ENCODE peak calls at places on chromosomes 7 and 10, in six cellular contexts. F, V, T, W, I and G are unnamed samples.

GRCh38 chr10:93695720-93696119 is 6.7 kb downstream of the FRA10AC1 start:
- DNase-seq in T (no peak), W (no peak), I (peak), F (no peak), V (no peak), G (no peak)

GRCh38 chr7:127824682-127825081 is 172.7 kb downstream of the SND1 start:
- DNase-seq in T (peak), I (no peak), F (no peak), W (no peak), V (no peak), G (no peak)

GRCh38 chr10:78552261-78552811 is 516.4 kb upstream of the ZMIZ1 start:
- DNase-seq in W (no peak), V (no peak), I (no peak), T (no peak), F (no peak), G (no peak)

GRCh38 chr10:132374176-132374575 is 22.8 kb upstream of the PWWP2B start:
- DNase-seq in I (no peak), T (no peak), V (no peak), W (no peak), F (no peak), G (no peak)

GRCh38 chr7:55309040-55309991 is 55.8 kb upstream of the LANCL2 start:
- DNase-seq in T (no peak), V (no peak), F (no peak), I (no peak), W (no peak), G (no peak)

GRCh38 chr10:120587061-120587460 is 130.0 kb downstream of the PLPP4 start:
- DNase-seq in F (no peak), I (no peak), T (no peak), W (no peak), V (no peak), G (no peak)

GRCh38 chr7:2498708-2499107 is 20.9 kb upstream of the LFNG start:
- DNase-seq in W (no peak), I (no peak), V (no peak), F (no peak), T (no peak), G (no peak)

GRCh38 chr10:43702213-43702935 is 53.7 kb upstream of the ZNF32 start:
- DNase-seq in V (no peak), W (peak), F (no peak), T (no peak), I (no peak), G (no peak)

GRCh38 chr7:111083423-111083822 is 7.5 kb upstream of the LRRN3 start:
- DNase-seq in I (no peak), W (no peak), F (no peak), T (peak), V (no peak), G (no peak)

GRCh38 chr7:142002179-142002578 is 6.5 kb downstream of the MGAM start:
- DNase-seq in W (no peak), T (no peak), F (no peak), V (no peak), I (no peak), G (no peak)

GRCh38 chr10:79074732-79075131 is 6.0 kb downstream of the ZMIZ1 start:
- DNase-seq in T (no peak), W (no peak), F (no peak), I (peak), V (no peak), G (no peak)

GRCh38 chr10:23818484-23818883 is 379.6 kb downstream of the OTUD1 start:
- DNase-seq in W (no peak), T (no peak), F (peak), I (no peak), V (no peak), G (no peak)

GRCh38 chr7:84337386-84337785 is 142.8 kb upstream of the SEMA3A start:
- DNase-seq in W (no peak), I (no peak), F (no peak), V (peak), T (peak), G (no peak)

GRCh38 chr10:49633327-49634045 is 19.6 kb downstream of the CHAT start:
- DNase-seq in V (no peak), T (no peak), W (peak), I (peak), F (no peak), G (no peak)

GRCh38 chr10:1698185-1698584 is 39.1 kb downstream of the ADARB2 start:
- DNase-seq in V (no peak), W (no peak), I (no peak), F (no peak), T (no peak), G (no peak)

GRCh38 chr7:81688622-81689411 is 81.0 kb downstream of the HGF start:
- DNase-seq in I (no peak), T (no peak), V (no peak), W (no peak), F (no peak), G (no peak)

GRCh38 chr7:302054-302992 is 12.4 kb downstream of the FOXL3 start:
- DNase-seq in T (no peak), I (no peak), V (no peak), F (no peak), W (no peak), G (no peak)

GRCh38 chr10:124288928-124289921 is 129.5 kb downstream of the OAT start:
- DNase-seq in V (no peak), T (no peak), I (no peak), W (peak), F (no peak), G (no peak)

GRCh38 chr10:78520737-78521430 is 487.2 kb downstream of the RPS24 start:
- DNase-seq in W (peak), I (no peak), V (peak), T (peak), F (no peak), G (peak)

GRCh38 chr10:130003166-130003565 is 39.1 kb upstream of the EBF3 start:
- DNase-seq in T (no peak), F (no peak), W (no peak), V (no peak), I (no peak), G (no peak)

GRCh38 chr10:22475857-22476600 is 130.7 kb downstream of the SPAG6 start:
- DNase-seq in V (no peak), F (peak), I (no peak), T (no peak), W (no peak), G (no peak)

GRCh38 chr7:1933066-1933835 is 263.2 kb downstream of the ELFN1 start:
- DNase-seq in T (no peak), F (no peak), I (peak), W (no peak), V (no peak), G (no peak)